ENCODE peak calls at places on chromosomes 4 and X, in four cellular contexts. B is HepG2, V is GM12878, H is SK-N-SH. T is an unnamed sample.

GRCh38 chrX:153571159-153571908 is 27.6 kb downstream of the CCNQ start:
- DNase-seq in B (no peak), V (no peak), H (no peak), T (no peak)

GRCh38 chr4:17030543-17030942 is 132.1 kb upstream of the LDB2 start:
- DNase-seq in B (no peak), V (no peak), H (no peak), T (no peak)

GRCh38 chr4:80322716-80323115 is 12.8 kb upstream of the CFAP299 start:
- DNase-seq in B (no peak), V (no peak), H (no peak), T (no peak)

GRCh38 chr4:1604706-1605205 is 79.4 kb downstream of the FAM53A start:
- DNase-seq in B (no peak), V (no peak), H (peak; percentile 58), T (no peak)

GRCh38 chr4:40976343-40976742 is 226.6 kb downstream of the NSUN7 start:
- DNase-seq in B (peak; percentile 57), V (no peak), H (peak; percentile 55), T (peak; percentile 32)

GRCh38 chr4:53962516-53963225 is 101.7 kb downstream of the CHIC2 start:
- DNase-seq in B (no peak), V (no peak), H (peak; percentile 43), T (no peak)

GRCh38 chr4:12409507-12410190 is 981.0 kb upstream of the HS3ST1 start:
- DNase-seq in B (no peak), V (no peak), H (no peak), T (no peak)

GRCh38 chrX:41110801-41111625 is 25.8 kb downstream of the USP9X start:
- DNase-seq in B (no peak), V (no peak), H (no peak), T (peak; percentile 13)

GRCh38 chr4:86730310-86730709 is 118.9 kb downstream of the SLC10A6 start:
- DNase-seq in B (peak; percentile 5), V (no peak), H (no peak), T (no peak)

GRCh38 chrX:134990475-134991473 is at the start of gene SMIM10:
- DNase-seq in B (no peak), V (no peak), H (peak; percentile 78), T (peak; percentile 84)

GRCh38 chr4:24856586-24856985 is 56.3 kb downstream of the CCDC149 start:
- DNase-seq in B (no peak), V (peak; percentile 64), H (peak; percentile 7), T (no peak)

GRCh38 chrX:55907968-55908607 is 190.5 kb downstream of the RRAGB start:
- DNase-seq in B (no peak), V (no peak), H (no peak), T (peak; percentile 30)

GRCh38 chrX:46547857-46548256 is 2.6 kb upstream of the ZNF674 start:
- DNase-seq in B (peak; percentile 27), V (no peak), H (no peak), T (no peak)

GRCh38 chr4:73450398-73451004 is 14.5 kb downstream of the AFP start:
- DNase-seq in B (no peak), V (no peak), H (no peak), T (peak; percentile 62)

GRCh38 chrX:1596676-1597344 is 5.4 kb downstream of the AKAP17A start:
- DNase-seq in B (no peak), V (no peak), H (no peak), T (no peak)

GRCh38 chr4:104491826-104492771 is 2.6 kb downstream of the CXXC4 start:
- DNase-seq in B (no peak), V (peak; percentile 87), H (peak; percentile 43), T (no peak)

GRCh38 chr4:2415881-2416563 is 2.4 kb downstream of the ZFYVE28 start:
- DNase-seq in B (no peak), V (no peak), H (no peak), T (no peak)

GRCh38 chr4:83217721-83218522 is 66.7 kb downstream of the COQ2 start:
- DNase-seq in B (no peak), V (peak; percentile 99), H (no peak), T (no peak)

GRCh38 chr4:24885342-24885741 is 27.5 kb downstream of the CCDC149 start:
- DNase-seq in B (no peak), V (no peak), H (no peak), T (no peak)

GRCh38 chrX:45710081-45710801 is 509.6 kb upstream of the DIPK2B start:
- DNase-seq in B (no peak), V (peak; percentile 69), H (peak; percentile 2), T (no peak)

GRCh38 chrX:29348288-29348687 is 761.0 kb downstream of the IL1RAPL1 start:
- DNase-seq in B (no peak), V (no peak), H (no peak), T (no peak)

GRCh38 chrX:43741843-43742573 is 85.9 kb downstream of the MAOA start:
- DNase-seq in B (no peak), V (no peak), H (no peak), T (no peak)

GRCh38 chr4:75289843-75290616 is 224.2 kb downstream of the RCHY1 start:
- DNase-seq in B (peak; percentile 20), V (peak; percentile 23), H (no peak), T (no peak)

GRCh38 chrX:5907202-5907601 is 321.5 kb downstream of the NLGN4X start:
- DNase-seq in B (no peak), V (no peak), H (no peak), T (no peak)

GRCh38 chr4:139085141-139085540 is 69.6 kb downstream of the NOCT start:
- DNase-seq in B (peak; percentile 11), V (no peak), H (no peak), T (peak; percentile 16)

GRCh38 chr4:61276034-61276433 is 75.9 kb downstream of the ADGRL3 start:
- DNase-seq in B (no peak), V (no peak), H (no peak), T (no peak)
- TF ChIP-seq EP300 in B (no peak), V (no peak), H (no peak), T (no peak)

DNA sequence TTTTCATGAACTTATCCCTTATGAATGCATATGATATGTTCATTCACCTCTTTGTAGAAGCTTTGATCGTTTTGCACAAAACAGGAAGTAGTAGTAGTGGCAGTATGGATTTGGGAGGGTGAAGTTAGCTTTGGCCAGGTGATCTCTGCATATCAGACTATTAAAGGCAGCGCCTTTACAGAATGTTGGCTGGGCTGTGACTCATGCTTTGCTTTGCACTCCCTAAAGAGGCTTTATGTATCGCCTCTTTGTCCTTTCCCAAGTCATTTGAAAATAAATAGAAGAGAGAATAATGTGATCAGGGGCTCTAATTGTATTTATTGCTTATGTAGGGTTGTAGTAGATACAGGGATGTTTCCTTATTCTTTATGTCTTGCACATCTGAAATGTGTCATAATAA is 50.4 kb downstream of the SHROOM3 start:
- DNase-seq in B (peak; percentile 9), V (no peak), H (no peak), T (no peak)
- TF ChIP-seq NFIC in B (no peak), V (no peak), H (no peak), T (no peak)

DNA sequence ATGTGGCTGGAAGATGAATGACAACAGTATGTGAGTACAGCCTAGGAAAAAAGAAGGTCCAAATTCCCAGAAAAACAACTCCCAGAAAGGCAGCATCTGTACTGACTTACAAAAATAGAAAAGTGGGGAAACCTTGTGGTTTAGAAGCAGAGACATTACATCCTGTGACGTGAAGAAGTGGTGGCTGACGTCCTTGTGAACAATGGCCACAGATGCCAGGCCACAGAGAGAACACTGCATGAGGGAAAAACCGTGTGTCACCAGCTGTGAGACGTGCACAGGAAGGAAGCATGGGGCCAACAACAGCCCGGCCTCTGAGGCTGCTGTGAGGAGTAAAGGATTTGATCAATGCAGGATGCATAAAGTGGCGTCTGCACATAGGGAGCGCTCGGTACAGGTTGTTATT is 81.2 kb downstream of the SPRY1 start:
- DNase-seq in B (peak; percentile 41), V (no peak), H (no peak), T (no peak)
- TF ChIP-seq EP300 in B (no peak), V (no peak), H (no peak), T (no peak)

DNA sequence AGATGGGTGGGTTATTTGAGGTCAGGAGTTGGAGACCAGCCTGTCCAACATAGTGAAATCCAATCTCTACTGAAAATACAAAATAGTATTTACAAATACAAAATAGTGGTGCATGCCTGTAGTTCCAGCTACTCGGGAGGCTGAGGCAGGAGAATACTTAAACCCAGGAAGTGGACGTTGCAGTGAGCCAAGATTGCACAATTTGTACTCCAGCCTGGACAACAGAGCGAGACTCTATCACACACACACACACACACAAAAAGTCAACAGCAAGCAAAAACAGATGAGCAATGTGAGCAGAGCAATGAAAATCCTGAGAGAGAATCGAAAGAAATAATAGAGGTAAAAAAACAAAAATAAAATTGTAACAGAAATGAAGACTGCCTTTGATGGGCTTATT is 168.8 kb downstream of the PCDH18 start:
- DNase-seq in B (no peak), V (no peak), H (no peak), T (no peak)
- TF ChIP-seq NFIC in B (no peak), V (no peak), H (no peak), T (no peak)

DNA sequence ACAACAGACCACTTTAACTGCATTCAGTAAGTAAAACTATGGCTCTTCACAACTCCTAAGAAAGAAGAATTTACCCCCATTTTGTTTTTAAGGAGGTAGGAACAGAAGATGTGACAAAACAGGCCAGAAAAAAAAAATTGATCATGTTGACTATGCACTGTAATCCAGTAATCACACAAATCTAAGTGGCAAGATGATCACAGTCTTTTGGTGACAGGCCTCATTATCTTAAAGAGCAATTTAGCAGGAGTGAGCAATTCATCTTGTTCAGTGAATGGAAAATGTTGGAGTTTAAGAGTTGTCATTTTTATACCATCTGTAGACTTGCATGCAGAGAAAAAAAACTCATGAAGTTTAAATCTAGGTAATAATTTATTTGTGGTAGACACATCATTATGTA is 115.1 kb downstream of the SLC39A8 start:
- DNase-seq in B (no peak), V (no peak), H (no peak), T (no peak)
- TF ChIP-seq EP300 in B (no peak), V (no peak), H (no peak), T (no peak)

DNA sequence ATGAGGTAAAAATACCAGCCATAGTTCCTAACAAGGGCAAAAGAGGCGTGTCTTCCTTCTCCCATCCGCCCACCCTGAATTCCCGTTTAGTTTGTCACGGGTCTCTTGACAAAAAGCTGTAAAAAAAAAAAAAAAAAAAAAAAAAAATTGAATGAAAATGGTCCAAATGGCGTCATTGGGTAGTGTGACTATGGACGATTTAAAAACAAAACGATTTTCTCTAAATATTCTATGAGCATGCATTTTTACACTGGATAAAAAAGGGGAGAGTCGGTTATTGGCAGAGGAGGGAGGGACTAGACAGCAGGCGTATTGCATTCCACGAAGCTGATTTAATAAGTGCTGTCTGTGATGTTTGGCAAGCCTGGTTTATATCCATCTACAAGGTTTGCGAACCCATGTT is at the start of gene FAM133A:
- DNase-seq in B (no peak), V (no peak), H (peak; percentile 28), T (no peak)
- TF ChIP-seq NFIC in B (no peak), V (no peak), H (no peak), T (no peak)

GRCh38 chr4:93373893-93374860 is 454.4 kb upstream of the ATOH1 start:
- DNase-seq in B (no peak), V (no peak), H (no peak), T (no peak)
- TF ChIP-seq EP300 in B (no peak), V (no peak), H (no peak), T (no peak)

T was measured in K562.